ENCODE peak calls at places on chromosomes 2 and 18, in four cellular contexts. S is A549, P is K562, R is GM12878. F is an unnamed sample.

GRCh38 chr2:39024833-39025232 is 96.0 kb downstream of the SOS1 start:
- DNase-seq in S (peak), P (no peak), R (no peak), F (no peak)

GRCh38 chr2:11427224-11427623 is 38.7 kb downstream of the E2F6 start:
- DNase-seq in S (no peak), P (no peak), R (no peak), F (no peak)

GRCh38 chr2:19764998-19765397 is 136.8 kb downstream of the TTC32 start:
- DNase-seq in S (no peak), P (no peak), R (no peak), F (no peak)

GRCh38 chr18:35091841-35092240 is 50.6 kb downstream of the MAPRE2 start:
- DNase-seq in S (no peak), P (no peak), R (no peak), F (no peak)

GRCh38 chr18:51519571-51519970 is 322.1 kb upstream of the MEX3C start:
- DNase-seq in S (no peak), P (no peak), R (no peak), F (no peak)

GRCh38 chr18:45384137-45384998 is 230.9 kb upstream of the SLC14A2 start:
- DNase-seq in S (peak), P (peak), R (peak), F (peak)

GRCh38 chr2:170842785-170843184 is 26.1 kb downstream of the GAD1 start:
- DNase-seq in S (no peak), P (no peak), R (no peak), F (no peak)

GRCh38 chr2:144950874-144951560 is 431.1 kb upstream of the ZEB2 start:
- DNase-seq in S (peak), P (no peak), R (no peak), F (no peak)

GRCh38 chr2:171087547-171087946 is 73.1 kb downstream of the TLK1 start:
- DNase-seq in S (no peak), P (no peak), R (no peak), F (peak)

GRCh38 chr2:229335877-229336346 is 64.8 kb upstream of the PID1 start:
- DNase-seq in S (no peak), P (no peak), R (no peak), F (no peak)

GRCh38 chr2:229802785-229803184 is 88.4 kb upstream of the DNER start:
- DNase-seq in S (no peak), P (no peak), R (no peak), F (no peak)

GRCh38 chr18:2894841-2895370 is 48.1 kb downstream of the EMILIN2 start:
- DNase-seq in S (no peak), P (peak), R (no peak), F (no peak)

GRCh38 chr2:30255466-30256408 is 24.4 kb downstream of the LBH start:
- DNase-seq in S (no peak), P (no peak), R (no peak), F (no peak)

GRCh38 chr2:11945139-11946126 is 199.0 kb downstream of the LPIN1 start:
- DNase-seq in S (no peak), P (no peak), R (peak), F (no peak)

GRCh38 chr2:239602290-239603282 is 201.8 kb upstream of the HDAC4 start:
- DNase-seq in S (no peak), P (no peak), R (no peak), F (no peak)

GRCh38 chr18:7945882-7946281 is 378.8 kb downstream of the PTPRM start:
- DNase-seq in S (peak), P (no peak), R (no peak), F (peak)

GRCh38 chr2:149344105-149344504 is 13.7 kb downstream of the LYPD6 start:
- DNase-seq in S (no peak), P (no peak), R (no peak), F (no peak)

GRCh38 chr2:43127208-43127940 is 99.0 kb downstream of the ZFP36L2 start:
- DNase-seq in S (peak), P (peak), R (no peak), F (no peak)

GRCh38 chr2:137700681-137701080 is 263.6 kb upstream of the HNMT start:
- DNase-seq in S (no peak), P (no peak), R (no peak), F (no peak)

GRCh38 chr18:24987933-24988840 is 363.8 kb downstream of the ZNF521 start:
- DNase-seq in S (no peak), P (no peak), R (no peak), F (peak)

GRCh38 chr2:72778410-72778809 is 47.4 kb downstream of the EXOC6B start:
- DNase-seq in S (peak), P (no peak), R (no peak), F (peak)

GRCh38 chr2:197416268-197416667 is 18.6 kb downstream of the SF3B1 start:
- DNase-seq in S (no peak), P (no peak), R (no peak), F (no peak)

GRCh38 chr2:26571316-26571715 is 69.8 kb downstream of the CIB4 start:
- DNase-seq in S (no peak), P (no peak), R (no peak), F (no peak)

GRCh38 chr2:218229239-218229638 is 12.2 kb downstream of the ARPC2 start:
- DNase-seq in S (peak), P (no peak), R (peak), F (peak)

GRCh38 chr2:216257089-216257488 is 115.2 kb downstream of the MARCHF4 start:
- DNase-seq in S (no peak), P (no peak), R (no peak), F (no peak)

GRCh38 chr2:184302506-184302905 is 295.8 kb upstream of the ZNF804A start:
- DNase-seq in S (no peak), P (no peak), R (no peak), F (no peak)

GRCh38 chr2:235963853-235964577 is 204.2 kb downstream of the GBX2 start:
- DNase-seq in S (no peak), P (no peak), R (no peak), F (no peak)

GRCh38 chr2:72886505-72887031 is 640 bp upstream of the SPR start:
- DNase-seq in S (no peak), P (no peak), R (no peak), F (no peak)

GRCh38 chr2:96602330-96602823 is 35.7 kb downstream of the KANSL3 start:
- DNase-seq in S (peak), P (no peak), R (no peak), F (no peak)

DNA sequence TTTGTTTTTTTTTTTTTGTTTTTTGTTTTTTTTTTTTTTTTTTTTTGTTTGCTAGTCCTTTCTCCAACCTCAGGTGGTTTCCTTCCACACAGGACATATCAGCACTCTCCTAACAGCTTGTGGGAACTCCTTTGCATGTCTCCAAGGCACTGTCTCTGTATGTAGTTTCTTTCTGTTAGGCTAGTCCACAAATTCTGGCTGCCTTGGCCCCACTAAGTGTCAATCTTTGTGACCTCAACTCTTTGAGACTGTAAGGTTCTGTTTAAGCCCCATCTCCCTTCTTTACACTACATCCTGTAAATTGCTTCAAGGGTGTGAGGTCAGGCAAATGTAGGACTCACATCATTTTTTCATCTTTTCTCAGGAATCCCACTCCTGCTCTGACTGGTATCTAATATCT is 85.1 kb downstream of the NCOA1 start:
- DNase-seq in S (no peak), P (no peak), R (no peak), F (no peak)
- H3K4me2 ChIP-seq in S (no peak), P (no peak), R (peak), F (no peak)

GRCh38 chr2:37349376-37349775 is 4.9 kb downstream of the QPCT start:
- DNase-seq in S (peak), P (no peak), R (no peak), F (no peak)
- TF ChIP-seq MAX in S (no peak), P (no peak), R (no peak), F (no peak)

GRCh38 chr2:44320832-44321231 is 40.5 kb downstream of the PREPL start:
- DNase-seq in S (no peak), P (no peak), R (no peak), F (no peak)

GRCh38 chr2:44325897-44326296 is 35.4 kb downstream of the PREPL start:
- DNase-seq in S (no peak), P (no peak), R (no peak), F (no peak)

GRCh38 chr2:44324971-44325426 is 36.3 kb downstream of the PREPL start:
- DNase-seq in S (no peak), P (peak), R (no peak), F (no peak)

GRCh38 chr2:44326548-44327269 is 34.6 kb downstream of the PREPL start:
- DNase-seq in S (no peak), P (no peak), R (no peak), F (no peak)

DNA sequence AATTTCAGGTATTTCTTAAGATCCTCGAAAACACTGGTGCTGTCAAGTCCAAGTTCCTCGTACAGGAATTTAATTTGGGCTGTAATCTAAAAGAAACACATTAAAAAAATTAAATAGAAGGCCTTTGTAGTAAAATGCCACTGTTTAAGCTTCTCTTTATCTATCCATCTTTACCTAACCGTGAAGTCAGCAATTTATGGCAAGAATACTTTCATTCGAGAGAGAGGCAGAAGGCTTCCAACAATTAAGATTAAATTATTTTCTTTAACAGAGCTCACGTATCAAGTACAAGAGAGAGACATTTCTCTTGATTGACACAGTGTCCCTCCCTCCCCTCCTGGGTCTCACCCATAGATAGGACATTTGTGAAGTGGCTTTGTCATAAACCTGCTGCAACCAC is 39.9 kb downstream of the PREPL start:
- DNase-seq in S (no peak), P (no peak), R (no peak), F (no peak)
- H3K4me2 ChIP-seq in S (no peak), P (no peak), R (no peak), F (no peak)

GRCh38 chr2:200050921-200051620 is 95.7 kb downstream of the MAIP1 start:
- DNase-seq in S (no peak), P (no peak), R (no peak), F (no peak)

GRCh38 chr2:200052627-200053026 is 97.2 kb downstream of the MAIP1 start:
- DNase-seq in S (no peak), P (no peak), R (no peak), F (no peak)

GRCh38 chr2:200051621-200051945 is 96.2 kb downstream of the MAIP1 start:
- DNase-seq in S (no peak), P (no peak), R (no peak), F (no peak)

GRCh38 chr2:200054681-200055468 is 99.5 kb downstream of the MAIP1 start:
- DNase-seq in S (no peak), P (no peak), R (no peak), F (no peak)

GRCh38 chr2:200056105-200056504 is 100.7 kb downstream of the MAIP1 start:
- DNase-seq in S (no peak), P (no peak), R (no peak), F (no peak)
- TF ChIP-seq MAX in S (no peak), P (no peak), R (no peak), F (no peak)

DNA sequence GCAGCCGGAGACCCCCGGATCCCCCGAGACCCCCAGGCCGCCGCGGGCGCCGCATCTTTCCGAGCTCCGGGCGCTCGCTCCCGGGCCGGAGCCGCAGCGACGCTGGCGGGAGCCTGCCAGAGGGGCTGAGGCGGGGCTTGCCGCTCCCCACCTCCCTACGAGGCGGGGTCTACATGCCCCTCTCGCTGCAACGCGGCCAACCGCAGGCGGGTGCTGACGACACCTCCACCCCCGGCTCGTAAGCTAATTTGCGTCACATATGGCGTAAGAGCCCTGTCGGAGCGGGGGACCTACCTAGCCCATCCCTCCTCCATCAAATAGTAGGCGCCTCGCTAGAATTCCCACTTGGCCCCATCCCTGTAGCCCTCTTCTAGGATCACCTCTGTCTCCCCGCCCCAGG is at the start of gene PTPRN:
- DNase-seq in S (no peak), P (peak), R (no peak), F (no peak)
- H3K4me2 ChIP-seq in S (peak), P (peak), R (no peak), F (no peak)

DNA sequence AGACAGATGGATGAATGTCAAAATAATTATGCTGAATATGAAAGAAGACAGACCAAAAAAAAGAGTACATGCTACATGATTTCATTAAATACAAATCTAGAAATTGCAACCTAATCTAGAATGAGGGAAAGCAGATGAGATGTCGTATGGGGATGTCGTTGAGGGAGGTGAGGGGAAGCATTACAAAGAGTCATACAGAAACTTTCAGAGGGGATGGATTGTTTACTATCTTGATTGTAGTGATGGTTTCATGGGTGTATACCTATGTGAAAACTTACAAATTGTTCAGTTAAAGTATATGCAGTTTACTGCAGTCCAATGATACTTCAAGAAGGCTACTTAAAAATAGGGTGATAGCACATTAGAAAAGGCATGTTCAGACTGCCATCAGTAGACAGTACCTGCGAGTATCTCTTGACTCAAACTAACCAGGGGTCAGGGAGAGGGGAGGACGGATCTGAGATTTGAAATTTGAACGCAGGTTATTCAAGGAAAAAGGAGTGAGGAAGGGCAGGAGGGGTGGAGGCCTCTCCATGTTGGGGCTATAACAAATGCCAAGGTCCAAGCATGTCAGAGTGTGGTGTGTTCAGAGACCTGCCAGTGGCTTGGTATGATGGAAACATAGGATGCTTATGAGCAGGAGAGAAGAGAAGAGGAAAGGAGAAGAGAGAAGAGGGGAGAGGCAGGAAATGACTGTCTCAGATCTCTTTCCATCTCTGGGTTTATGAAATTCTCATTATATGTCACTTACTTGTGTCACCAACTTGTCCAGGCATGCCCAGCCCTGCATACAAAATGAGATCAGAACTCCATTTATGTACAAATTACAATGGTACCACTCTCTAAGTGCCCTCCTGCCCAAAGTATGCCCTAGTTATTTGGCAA is 257.3 kb upstream of the CXCR4 start:
- DNase-seq in S (no peak), P (no peak), R (no peak), F (no peak)
- TF ChIP-seq MAX in S (no peak), P (no peak), R (no peak), F (no peak)

GRCh38 chr2:64035067-64035942 is 16.1 kb upstream of the VPS54 start:
- DNase-seq in S (no peak), P (no peak), R (no peak), F (no peak)

DNA sequence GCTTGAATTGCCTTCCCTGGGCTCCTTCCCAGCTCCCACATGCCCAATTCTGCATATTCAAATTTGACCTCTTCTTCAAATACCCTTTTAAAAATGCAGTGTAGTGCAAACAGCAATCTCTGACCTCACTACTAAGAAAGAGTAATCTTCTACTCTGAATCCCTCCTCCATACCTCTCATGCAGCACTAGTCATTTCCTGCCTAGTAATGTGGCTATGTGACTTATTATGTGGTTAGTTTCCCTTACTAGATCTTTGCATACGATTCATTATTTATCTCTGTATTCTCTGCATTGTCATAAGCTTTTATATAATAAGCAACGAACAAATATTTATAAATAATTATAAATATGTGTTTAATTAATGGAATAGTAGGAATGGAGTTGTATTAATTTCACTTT is 17.1 kb upstream of the VPS54 start:
- DNase-seq in S (no peak), P (no peak), R (no peak), F (peak)
- H3K4me2 ChIP-seq in S (no peak), P (no peak), R (no peak), F (peak)

GRCh38 chr2:205481861-205482260 is 200.4 kb upstream of the NRP2 start:
- DNase-seq in S (no peak), P (no peak), R (no peak), F (no peak)

GRCh38 chr2:205482399-205483065 is 199.8 kb upstream of the NRP2 start:
- DNase-seq in S (no peak), P (no peak), R (no peak), F (no peak)

GRCh38 chr2:205473791-205474190 is 208.5 kb upstream of the NRP2 start:
- DNase-seq in S (no peak), P (no peak), R (no peak), F (no peak)

GRCh38 chr2:205474746-205475145 is 207.6 kb upstream of the NRP2 start:
- DNase-seq in S (no peak), P (no peak), R (no peak), F (peak)

GRCh38 chr2:205477016-205477705 is 205.1 kb upstream of the NRP2 start:
- DNase-seq in S (peak), P (no peak), R (no peak), F (no peak)
- TF ChIP-seq MAX in S (no peak), P (no peak), R (no peak), F (no peak)

DNA sequence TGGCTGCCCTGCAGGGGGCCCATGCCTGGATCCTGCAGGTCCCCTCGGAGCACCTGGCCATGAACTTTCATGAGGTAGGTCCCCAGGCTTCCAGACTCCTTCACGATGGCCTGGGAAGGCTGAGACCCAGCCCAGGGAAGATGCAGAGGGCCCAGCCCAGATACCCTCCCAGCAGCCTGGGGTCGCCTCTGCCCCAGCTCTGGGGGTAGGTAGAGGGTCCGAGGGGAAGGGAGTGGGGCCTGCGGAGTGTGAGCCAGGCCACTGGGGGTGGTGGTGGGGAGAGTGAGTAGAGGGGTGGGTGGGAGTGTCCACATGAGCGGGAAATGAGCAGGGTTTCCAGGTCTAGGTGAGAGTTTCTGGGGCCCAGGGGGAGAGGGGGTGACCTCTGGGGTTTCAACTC is 1.2 kb upstream of the CHRND start:
- DNase-seq in S (no peak), P (no peak), R (no peak), F (no peak)
- H3K4me2 ChIP-seq in S (peak), P (no peak), R (no peak), F (no peak)

GRCh38 chr18:48302736-48303135 is 106.4 kb downstream of the ZBTB7C start:
- DNase-seq in S (no peak), P (no peak), R (no peak), F (no peak)

GRCh38 chr18:48303883-48304282 is 105.3 kb downstream of the ZBTB7C start:
- DNase-seq in S (no peak), P (no peak), R (no peak), F (no peak)

GRCh38 chr18:48296581-48296980 is 112.6 kb downstream of the ZBTB7C start:
- DNase-seq in S (no peak), P (no peak), R (no peak), F (no peak)

GRCh38 chr18:48297139-48297538 is 112.0 kb downstream of the ZBTB7C start:
- DNase-seq in S (no peak), P (no peak), R (no peak), F (no peak)

GRCh38 chr18:48300463-48300961 is 108.7 kb downstream of the ZBTB7C start:
- DNase-seq in S (peak), P (peak), R (no peak), F (no peak)
- TF ChIP-seq MAX in S (no peak), P (no peak), R (no peak), F (no peak)

F was measured in endothelial cell of umbilical vein.